ENCODE peak calls at places on chromosome 18, in seven cellular contexts. One of them, this sample, is unnamed.

GRCh38 chr18:58402247-58402646 is 226.6 kb downstream of the ALPK2 start:
- DNase-seq in PC-3: peak; percentile 10
- DNase-seq in cardiac fibroblast: peak; percentile 79
- DNase-seq in omental fat pad: no peak
- DNase-seq in astrocyte: peak; percentile 85
- DNase-seq in WERI-Rb-1: no peak
- DNase-seq in GM06990: no peak
- DNase-seq in this sample: no peak

GRCh38 chr18:33583901-33584300 is 5.9 kb downstream of the ASXL3 start:
- DNase-seq in PC-3: no peak
- DNase-seq in cardiac fibroblast: no peak
- DNase-seq in omental fat pad: no peak
- DNase-seq in astrocyte: no peak
- DNase-seq in WERI-Rb-1: no peak
- DNase-seq in GM06990: no peak
- DNase-seq in this sample: no peak

GRCh38 chr18:45602926-45603325 is 12.3 kb upstream of the SLC14A2 start:
- DNase-seq in PC-3: peak; percentile 40
- DNase-seq in cardiac fibroblast: no peak
- DNase-seq in omental fat pad: no peak
- DNase-seq in astrocyte: no peak
- DNase-seq in WERI-Rb-1: no peak
- DNase-seq in GM06990: no peak
- DNase-seq in this sample: no peak

GRCh38 chr18:10515456-10515855 is 10.4 kb upstream of the NAPG start:
- DNase-seq in PC-3: no peak
- DNase-seq in cardiac fibroblast: no peak
- DNase-seq in omental fat pad: no peak
- DNase-seq in astrocyte: no peak
- DNase-seq in WERI-Rb-1: no peak
- DNase-seq in GM06990: no peak
- DNase-seq in this sample: no peak

GRCh38 chr18:55384551-55385275 is 203.3 kb downstream of the TCF4 start:
- DNase-seq in PC-3: peak; percentile 59
- DNase-seq in cardiac fibroblast: peak; percentile 77
- DNase-seq in omental fat pad: no peak
- DNase-seq in astrocyte: peak; percentile 23
- DNase-seq in WERI-Rb-1: peak; percentile 60
- DNase-seq in GM06990: no peak
- DNase-seq in this sample: no peak

GRCh38 chr18:10851824-10852225 is 297.5 kb downstream of the PIEZO2 start:
- DNase-seq in PC-3: peak; percentile 75
- DNase-seq in cardiac fibroblast: peak; percentile 79
- DNase-seq in omental fat pad: no peak
- DNase-seq in astrocyte: peak; percentile 31
- DNase-seq in WERI-Rb-1: no peak
- DNase-seq in GM06990: peak; percentile 64
- DNase-seq in this sample: no peak

GRCh38 chr18:13464432-13465125 is 246.0 kb downstream of the LDLRAD4 start:
- DNase-seq in PC-3: no peak
- DNase-seq in cardiac fibroblast: no peak
- DNase-seq in omental fat pad: no peak
- DNase-seq in astrocyte: peak; percentile 16
- DNase-seq in WERI-Rb-1: no peak
- DNase-seq in GM06990: peak; percentile 69
- DNase-seq in this sample: no peak

GRCh38 chr18:76756491-76757288 is 65.7 kb upstream of the ZNF236 start:
- DNase-seq in PC-3: no peak
- DNase-seq in cardiac fibroblast: no peak
- DNase-seq in omental fat pad: no peak
- DNase-seq in astrocyte: no peak
- DNase-seq in WERI-Rb-1: no peak
- DNase-seq in GM06990: no peak
- DNase-seq in this sample: no peak

GRCh38 chr18:21484851-21485636 is 115.5 kb downstream of the ESCO1 start:
- DNase-seq in PC-3: peak; percentile 15
- DNase-seq in cardiac fibroblast: peak; percentile 34
- DNase-seq in omental fat pad: no peak
- DNase-seq in astrocyte: peak; percentile 35
- DNase-seq in WERI-Rb-1: no peak
- DNase-seq in GM06990: no peak
- DNase-seq in this sample: no peak

GRCh38 chr18:67410671-67411070 is 105.8 kb downstream of the DSEL start:
- DNase-seq in PC-3: no peak
- DNase-seq in cardiac fibroblast: peak; percentile 41
- DNase-seq in omental fat pad: no peak
- DNase-seq in astrocyte: peak; percentile 71
- DNase-seq in WERI-Rb-1: no peak
- DNase-seq in GM06990: no peak
- DNase-seq in this sample: no peak

GRCh38 chr18:46411862-46412690 is 244.9 kb downstream of the LOXHD1 start:
- DNase-seq in PC-3: no peak
- DNase-seq in cardiac fibroblast: no peak
- DNase-seq in omental fat pad: no peak
- DNase-seq in astrocyte: peak; percentile 16
- DNase-seq in WERI-Rb-1: peak; percentile 67
- DNase-seq in GM06990: no peak
- DNase-seq in this sample: no peak

GRCh38 chr18:9958861-9959399 is 45.1 kb downstream of the VAPA start:
- DNase-seq in PC-3: no peak
- DNase-seq in cardiac fibroblast: no peak
- DNase-seq in omental fat pad: no peak
- DNase-seq in astrocyte: no peak
- DNase-seq in WERI-Rb-1: no peak
- DNase-seq in GM06990: no peak
- DNase-seq in this sample: no peak

GRCh38 chr18:70981400-70982140 is 692.7 kb downstream of the SOCS6 start:
- DNase-seq in PC-3: no peak
- DNase-seq in cardiac fibroblast: no peak
- DNase-seq in omental fat pad: no peak
- DNase-seq in astrocyte: no peak
- DNase-seq in WERI-Rb-1: no peak
- DNase-seq in GM06990: no peak
- DNase-seq in this sample: no peak

GRCh38 chr18:48946329-48946835 is 4.4 kb downstream of the SMAD7 start:
- DNase-seq in PC-3: peak; percentile 61
- DNase-seq in cardiac fibroblast: peak; percentile 75
- DNase-seq in omental fat pad: no peak
- DNase-seq in astrocyte: peak; percentile 89
- DNase-seq in WERI-Rb-1: no peak
- DNase-seq in GM06990: no peak
- DNase-seq in this sample: no peak

GRCh38 chr18:6810191-6810590 is 80.7 kb downstream of the ARHGAP28 start:
- DNase-seq in PC-3: no peak
- DNase-seq in cardiac fibroblast: peak; percentile 11
- DNase-seq in omental fat pad: no peak
- DNase-seq in astrocyte: no peak
- DNase-seq in WERI-Rb-1: no peak
- DNase-seq in GM06990: no peak
- DNase-seq in this sample: no peak

GRCh38 chr18:4074647-4075046 is 380.5 kb downstream of the DLGAP1 start:
- DNase-seq in PC-3: no peak
- DNase-seq in cardiac fibroblast: no peak
- DNase-seq in omental fat pad: no peak
- DNase-seq in astrocyte: peak; percentile 6
- DNase-seq in WERI-Rb-1: no peak
- DNase-seq in GM06990: no peak
- DNase-seq in this sample: no peak

GRCh38 chr18:36376361-36376760 is 78.8 kb downstream of the FHOD3 start:
- DNase-seq in PC-3: no peak
- DNase-seq in cardiac fibroblast: peak; percentile 66
- DNase-seq in omental fat pad: no peak
- DNase-seq in astrocyte: no peak
- DNase-seq in WERI-Rb-1: no peak
- DNase-seq in GM06990: no peak
- DNase-seq in this sample: no peak

GRCh38 chr18:73479472-73479871 is 611.7 kb upstream of the NETO1 start:
- DNase-seq in PC-3: peak; percentile 13
- DNase-seq in cardiac fibroblast: peak; percentile 76
- DNase-seq in omental fat pad: no peak
- DNase-seq in astrocyte: peak; percentile 25
- DNase-seq in WERI-Rb-1: no peak
- DNase-seq in GM06990: no peak
- DNase-seq in this sample: no peak

GRCh38 chr18:48859311-48860275 is 91.2 kb downstream of the SMAD7 start:
- DNase-seq in PC-3: no peak
- DNase-seq in cardiac fibroblast: no peak
- DNase-seq in omental fat pad: no peak
- DNase-seq in astrocyte: no peak
- DNase-seq in WERI-Rb-1: peak; percentile 94
- DNase-seq in GM06990: no peak
- DNase-seq in this sample: no peak

GRCh38 chr18:11951390-11951851 is 29.9 kb upstream of the IMPA2 start:
- DNase-seq in PC-3: no peak
- DNase-seq in cardiac fibroblast: no peak
- DNase-seq in omental fat pad: no peak
- DNase-seq in astrocyte: no peak
- DNase-seq in WERI-Rb-1: peak; percentile 26
- DNase-seq in GM06990: no peak
- DNase-seq in this sample: no peak

GRCh38 chr18:11956371-11957308 is 24.7 kb upstream of the IMPA2 start:
- DNase-seq in PC-3: no peak
- DNase-seq in cardiac fibroblast: no peak
- DNase-seq in omental fat pad: no peak
- DNase-seq in astrocyte: no peak
- DNase-seq in WERI-Rb-1: no peak
- DNase-seq in GM06990: no peak
- DNase-seq in this sample: no peak

GRCh38 chr18:11957636-11958035 is 23.7 kb upstream of the IMPA2 start:
- DNase-seq in PC-3: no peak
- DNase-seq in cardiac fibroblast: no peak
- DNase-seq in omental fat pad: no peak
- DNase-seq in astrocyte: no peak
- DNase-seq in WERI-Rb-1: no peak
- DNase-seq in GM06990: no peak
- DNase-seq in this sample: no peak

GRCh38 chr18:11953113-11953512 is 28.2 kb upstream of the IMPA2 start:
- DNase-seq in PC-3: no peak
- DNase-seq in cardiac fibroblast: no peak
- DNase-seq in omental fat pad: no peak
- DNase-seq in astrocyte: peak; percentile 47
- DNase-seq in WERI-Rb-1: no peak
- DNase-seq in GM06990: no peak
- DNase-seq in this sample: no peak

GRCh38 chr18:11955299-11956029 is 25.8 kb upstream of the IMPA2 start:
- DNase-seq in PC-3: peak; percentile 93
- DNase-seq in cardiac fibroblast: peak; percentile 96
- DNase-seq in omental fat pad: no peak
- DNase-seq in astrocyte: peak; percentile 87
- DNase-seq in WERI-Rb-1: no peak
- DNase-seq in GM06990: no peak
- DNase-seq in this sample: no peak
- TF ChIP-seq CTCF in PC-3: no peak
- TF ChIP-seq CTCF in cardiac fibroblast: no peak
- TF ChIP-seq CTCF in omental fat pad: no peak
- TF ChIP-seq CTCF in astrocyte: no peak
- TF ChIP-seq CTCF in WERI-Rb-1: no peak
- TF ChIP-seq CTCF in GM06990: no peak
- TF ChIP-seq CTCF in this sample: no peak

DNA sequence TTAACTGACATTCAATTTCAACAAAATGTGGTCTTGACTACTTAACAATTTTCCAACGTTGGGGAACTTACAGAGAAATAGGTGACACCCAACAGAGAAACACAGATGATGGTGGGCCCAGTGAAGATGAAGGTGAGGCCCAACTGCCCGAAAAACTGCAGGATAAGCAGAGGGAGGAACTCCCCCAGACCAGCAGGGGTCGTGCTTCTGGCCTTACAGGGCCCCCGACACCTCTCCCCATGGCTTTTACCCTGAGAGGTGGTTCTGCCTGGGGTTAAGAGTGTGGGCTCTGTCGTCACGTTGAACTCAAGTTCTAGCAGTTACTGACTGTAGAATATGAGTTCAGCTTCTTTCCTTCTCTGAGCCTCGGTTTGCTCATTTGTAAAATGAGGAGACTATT is 119.5 kb upstream of the SMIM21 start:
- DNase-seq in PC-3: no peak
- DNase-seq in cardiac fibroblast: no peak
- DNase-seq in omental fat pad: no peak
- DNase-seq in astrocyte: no peak
- DNase-seq in WERI-Rb-1: no peak
- DNase-seq in GM06990: no peak
- DNase-seq in this sample: no peak
- TF ChIP-seq CTCF in PC-3: peak; percentile 37
- TF ChIP-seq CTCF in cardiac fibroblast: no peak
- TF ChIP-seq CTCF in omental fat pad: no peak
- TF ChIP-seq CTCF in astrocyte: no peak
- TF ChIP-seq CTCF in WERI-Rb-1: peak; percentile 28
- TF ChIP-seq CTCF in GM06990: peak; percentile 28
- TF ChIP-seq CTCF in this sample: no peak

DNA sequence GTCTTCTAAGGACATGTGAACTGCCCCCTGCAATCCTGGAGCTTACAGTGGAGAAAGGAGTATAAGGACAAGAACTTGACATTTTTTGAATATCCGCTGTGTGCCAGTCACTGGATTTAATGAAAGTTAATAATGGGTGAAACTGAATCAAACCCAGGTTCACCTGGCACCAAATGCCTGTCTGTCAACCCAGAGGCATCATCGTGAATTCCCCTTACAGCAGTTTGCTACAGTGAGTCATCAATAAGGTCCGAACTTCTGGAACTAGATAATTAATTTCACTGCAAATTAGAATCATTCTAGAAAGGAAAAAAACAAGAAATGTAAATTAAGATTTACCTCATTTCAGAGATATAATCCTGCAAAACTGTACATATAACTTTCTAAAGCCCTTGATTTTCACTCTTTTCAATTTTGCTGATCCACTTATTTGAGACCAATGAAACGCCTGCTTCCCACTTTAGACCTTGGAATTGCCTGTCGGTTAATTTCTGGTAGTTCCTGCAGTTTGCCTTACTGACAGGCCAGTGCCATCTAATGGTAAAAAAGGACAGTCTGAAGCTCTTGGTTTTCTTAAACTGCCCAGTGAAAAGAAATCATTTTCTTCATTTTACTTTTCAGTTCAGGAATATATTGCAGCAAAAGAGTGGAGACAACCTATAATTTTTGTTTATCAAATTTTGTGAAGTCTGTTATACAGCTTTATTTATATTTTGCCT is 8.2 kb downstream of the DSG2 start:
- DNase-seq in PC-3: peak; percentile 24
- DNase-seq in cardiac fibroblast: peak; percentile 30
- DNase-seq in omental fat pad: no peak
- DNase-seq in astrocyte: peak; percentile 24
- DNase-seq in WERI-Rb-1: no peak
- DNase-seq in GM06990: no peak
- DNase-seq in this sample: no peak
- TF ChIP-seq CTCF in PC-3: peak; percentile 53
- TF ChIP-seq CTCF in cardiac fibroblast: peak; percentile 14
- TF ChIP-seq CTCF in omental fat pad: no peak
- TF ChIP-seq CTCF in astrocyte: peak; percentile 31
- TF ChIP-seq CTCF in WERI-Rb-1: no peak
- TF ChIP-seq CTCF in GM06990: no peak
- TF ChIP-seq CTCF in this sample: no peak

DNA sequence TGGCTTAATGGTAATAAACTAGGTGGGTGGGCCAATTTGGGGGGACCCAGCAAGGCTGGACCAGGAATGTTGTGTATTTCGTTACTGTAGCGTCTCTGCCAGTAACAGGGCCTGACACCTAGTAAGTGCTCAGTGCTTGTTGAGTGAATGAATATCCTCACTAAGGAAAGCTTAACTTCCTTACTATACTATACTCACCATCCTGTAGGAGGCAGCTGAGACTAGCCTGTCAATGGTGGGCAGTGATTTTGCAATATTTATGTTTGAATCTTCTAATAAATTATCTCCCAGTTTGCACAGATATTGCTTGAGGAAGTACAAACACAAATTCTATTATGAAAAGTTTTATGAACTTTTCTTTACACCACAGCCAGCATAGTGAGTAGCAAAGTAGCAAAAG is 370.7 kb upstream of the SYT4 start:
- DNase-seq in PC-3: peak; percentile 1
- DNase-seq in cardiac fibroblast: peak; percentile 15
- DNase-seq in omental fat pad: no peak
- DNase-seq in astrocyte: no peak
- DNase-seq in WERI-Rb-1: no peak
- DNase-seq in GM06990: no peak
- DNase-seq in this sample: no peak
- TF ChIP-seq CTCF in PC-3: no peak
- TF ChIP-seq CTCF in cardiac fibroblast: no peak
- TF ChIP-seq CTCF in omental fat pad: no peak
- TF ChIP-seq CTCF in astrocyte: no peak
- TF ChIP-seq CTCF in WERI-Rb-1: no peak
- TF ChIP-seq CTCF in GM06990: no peak
- TF ChIP-seq CTCF in this sample: no peak

This sample was measured in thoracic aorta.